ENCODE peak calls at places on chromosome 14, in four cellular contexts. H is lower leg skin, W is AG04450, D is aorta. F is an unnamed sample.

GRCh38 chr14:39431416-39432178 is 636 bp downstream of the FBXO33 start:
- DNase-seq in D (peak; percentile 82), W (no peak), H (peak; percentile 34), F (peak; percentile 49)

GRCh38 chr14:37622231-37622923 is 26.9 kb downstream of the TTC6 start:
- DNase-seq in H (no peak), D (no peak), W (no peak), F (no peak)

GRCh38 chr14:56490379-56490778 is 89.2 kb upstream of the TMEM260 start:
- DNase-seq in D (no peak), H (no peak), W (no peak), F (peak; percentile 17)

GRCh38 chr14:21527320-21527679 is 1.2 kb upstream of the SALL2 start:
- DNase-seq in W (no peak), H (no peak), D (no peak), F (no peak)

GRCh38 chr14:100530270-100531072 is 56.7 kb downstream of the BEGAIN start:
- DNase-seq in D (peak; percentile 38), H (no peak), W (no peak), F (no peak)

GRCh38 chr14:104887623-104888488 is 22.8 kb downstream of the CEP170B start:
- DNase-seq in W (no peak), H (no peak), D (peak; percentile 73), F (peak; percentile 43)

GRCh38 chr14:22002860-22003284 is 329.3 kb upstream of the OR4E1 start:
- DNase-seq in H (no peak), W (no peak), D (no peak), F (peak; percentile 28)

GRCh38 chr14:105398726-105399440 is 545 bp downstream of the TEX22 start:
- DNase-seq in H (no peak), D (no peak), W (no peak), F (no peak)

GRCh38 chr14:79670811-79671210 is 540.5 kb downstream of the DIO2 start:
- DNase-seq in D (no peak), W (no peak), H (no peak), F (no peak)

GRCh38 chr14:80987235-80988032 is 32.0 kb downstream of the TSHR start:
- DNase-seq in W (peak; percentile 47), D (peak; percentile 70), H (peak; percentile 64), F (peak; percentile 56)

GRCh38 chr14:104143071-104143470 is 4.7 kb downstream of the KIF26A start:
- DNase-seq in W (no peak), D (peak; percentile 66), H (no peak), F (no peak)

GRCh38 chr14:64249363-64249762 is 44.8 kb downstream of the ESR2 start:
- DNase-seq in W (no peak), H (no peak), D (no peak), F (no peak)

GRCh38 chr14:97902630-97903029 is 1105.4 kb downstream of the VRK1 start:
- DNase-seq in D (no peak), W (no peak), H (no peak), F (no peak)

GRCh38 chr14:72638021-72638420 is 255.9 kb downstream of the DPF3 start:
- DNase-seq in W (peak; percentile 81), D (no peak), H (no peak), F (no peak)

GRCh38 chr14:61188196-61188595 is 92.9 kb downstream of the TMEM30B start:
- DNase-seq in D (peak; percentile 89), H (peak; percentile 31), W (no peak), F (no peak)

GRCh38 chr14:74594021-74594420 is 18.0 kb downstream of the LTBP2 start:
- DNase-seq in D (no peak), W (no peak), H (no peak), F (no peak)

GRCh38 chr14:71497645-71498086 is 434.6 kb upstream of the RGS6 start:
- DNase-seq in D (no peak), H (no peak), W (peak; percentile 26), F (no peak)

GRCh38 chr14:65070710-65071033 is 31.6 kb downstream of the MAX start:
- DNase-seq in H (no peak), D (no peak), W (no peak), F (no peak)

DNA sequence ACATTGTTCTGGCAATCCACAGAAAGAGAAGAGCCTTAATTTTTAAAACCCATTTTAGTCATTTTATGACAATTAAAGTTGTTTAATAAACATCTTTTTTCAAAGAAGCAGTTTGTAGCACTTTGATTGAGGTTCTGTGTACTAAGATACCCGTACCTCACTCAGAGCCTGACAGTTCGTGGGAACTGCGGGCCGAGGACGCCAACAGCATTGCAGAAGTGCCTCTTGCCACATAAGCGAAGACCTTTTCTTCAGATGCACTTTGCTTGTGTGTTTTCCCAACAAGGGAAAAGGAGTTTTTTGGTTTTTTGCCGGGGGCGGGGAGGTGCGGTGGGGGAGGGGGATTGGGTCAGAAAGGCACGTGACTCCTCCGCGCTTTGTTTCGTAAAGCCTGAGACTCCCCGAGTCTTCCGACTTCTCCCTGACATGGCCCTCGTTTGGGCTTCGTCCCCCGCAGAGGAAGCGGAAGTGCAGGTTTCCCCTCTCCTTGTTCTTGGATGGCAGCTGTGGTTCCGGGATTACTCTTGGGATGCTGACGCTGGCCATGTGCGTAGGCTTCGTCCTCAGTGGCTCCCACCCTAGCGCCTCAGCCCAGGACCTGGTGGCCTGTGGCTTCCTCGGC is 70.8 kb downstream of the WDR20 start:
- DNase-seq in D (peak; percentile 41), W (no peak), H (no peak), F (no peak)
- H3K4me3 ChIP-seq in D (no peak overlapping the region), W (no peak overlapping the region), H (no peak overlapping the region), F (no peak overlapping the region)

DNA sequence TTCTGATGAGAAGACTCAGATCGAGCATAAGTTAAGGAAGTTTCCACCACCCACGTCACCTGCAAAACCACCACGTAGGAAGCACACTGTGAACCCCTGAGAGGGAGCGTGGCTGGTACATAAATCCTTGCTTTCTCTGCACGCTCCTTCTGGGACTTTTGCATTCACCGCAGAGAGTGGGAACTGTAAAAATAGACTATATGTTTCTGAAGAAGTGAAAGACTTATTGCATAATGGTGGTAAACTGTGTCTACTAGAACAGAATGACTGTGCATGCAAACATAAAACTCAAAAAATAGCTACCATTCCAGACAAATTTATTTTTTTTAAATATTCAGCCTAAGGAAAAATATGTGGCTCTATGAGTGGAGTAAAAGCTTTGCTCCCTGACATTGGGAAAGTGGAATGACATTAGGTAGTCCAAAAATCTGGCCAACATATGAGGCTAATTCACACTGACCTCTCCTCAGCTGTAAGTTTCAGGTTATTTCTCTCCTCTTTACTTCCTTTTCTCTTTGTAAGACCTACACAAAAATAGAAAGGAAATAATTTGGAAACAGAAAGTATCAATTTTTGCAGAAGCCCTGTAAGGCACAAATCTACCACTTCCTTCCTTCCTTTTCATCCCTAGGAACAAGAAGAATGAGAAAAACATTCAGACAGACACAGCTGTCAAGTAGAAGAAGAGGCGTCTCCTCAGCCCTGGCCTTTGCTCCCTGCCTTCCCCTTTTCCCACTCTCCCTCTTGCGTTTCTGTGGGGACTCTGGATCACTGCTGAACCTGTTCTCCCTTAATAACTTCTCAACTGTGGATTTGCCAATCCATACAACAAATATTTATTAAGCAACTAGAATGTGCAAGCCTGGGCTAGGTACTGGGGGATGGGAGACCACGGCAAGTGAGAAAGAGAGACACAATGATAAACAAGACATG is 264.3 kb upstream of the FOXN3 start:
- DNase-seq in D (no peak), H (no peak), W (no peak), F (peak; percentile 19)
- H3K4me3 ChIP-seq in D (no peak overlapping the region), H (no peak overlapping the region), W (no peak overlapping the region), F (peak overlapping the region; percentile 40)

DNA sequence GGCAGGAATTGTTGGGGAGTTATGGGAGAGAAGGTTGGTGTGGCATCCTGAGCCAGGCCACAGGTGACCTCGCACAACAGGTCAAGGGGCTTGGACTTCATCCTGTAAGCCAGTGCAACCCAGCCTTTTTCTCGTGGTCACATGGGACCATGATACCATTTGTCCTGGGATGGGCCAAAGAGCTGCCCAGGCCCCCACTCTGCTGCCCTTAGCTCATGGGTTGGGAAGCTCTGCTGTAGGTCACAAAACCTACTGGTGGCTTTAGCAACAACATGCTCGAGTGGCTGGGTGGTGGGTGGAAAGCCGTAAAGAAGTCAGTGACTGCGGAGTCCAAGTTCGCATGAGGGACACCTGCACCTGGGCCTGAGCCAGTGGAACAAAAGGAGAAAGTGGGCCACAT is 4.6 kb downstream of the CLMN start:
- DNase-seq in D (peak; percentile 62), W (no peak), H (no peak), F (no peak)
- H3K4me3 ChIP-seq in D (no peak overlapping the region), W (no peak overlapping the region), H (no peak overlapping the region), F (no peak overlapping the region)

GRCh38 chr14:69005432-69006148 is 26.5 kb upstream of the ACTN1 start:
- DNase-seq in W (peak; percentile 72), D (peak; percentile 94), H (peak; percentile 56), F (no peak)
- H3K4me3 ChIP-seq in W (no peak overlapping the region), D (no peak overlapping the region), H (no peak overlapping the region), F (no peak overlapping the region)

DNA sequence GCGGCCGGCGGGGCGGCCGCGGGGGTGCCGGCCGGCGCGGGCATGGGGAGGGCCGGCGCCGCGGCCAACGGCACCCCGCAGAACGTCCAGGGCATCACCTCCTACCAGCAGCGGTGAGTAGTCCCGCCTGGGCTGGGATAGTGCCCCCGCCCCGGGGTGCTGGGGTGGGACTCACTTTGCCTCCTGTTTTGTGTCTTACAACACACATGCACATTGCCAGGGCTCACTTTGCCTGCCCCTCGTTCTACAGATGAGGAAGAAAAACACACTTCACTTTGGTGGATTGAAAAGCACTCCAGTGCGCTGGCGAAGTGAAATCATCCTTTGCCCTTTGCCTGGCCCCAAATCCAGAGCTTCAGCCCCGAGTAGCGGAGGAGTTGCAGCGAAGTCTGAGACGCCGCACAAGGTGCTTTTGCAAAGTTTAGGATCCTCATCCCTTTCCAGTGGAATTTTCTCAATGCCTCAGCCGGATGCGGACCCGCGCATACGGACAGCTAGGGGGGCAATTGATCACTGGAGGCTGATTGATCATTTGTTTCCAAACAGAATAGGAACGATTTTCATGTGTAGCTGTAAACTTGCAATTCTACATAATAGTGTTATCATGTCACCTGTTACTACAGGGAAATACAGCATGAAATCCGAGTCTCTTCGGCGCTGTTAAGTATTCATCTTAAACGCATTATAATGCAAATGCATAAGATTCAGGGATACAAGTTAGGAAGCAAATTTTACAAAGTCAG is 3.6 kb upstream of the NPAS3 start:
- DNase-seq in D (no peak), H (no peak), W (no peak), F (no peak)
- H3K4me3 ChIP-seq in D (peak overlapping the region; percentile 84), H (no peak overlapping the region), W (peak overlapping the region; percentile 4), F (no peak overlapping the region)

DNA sequence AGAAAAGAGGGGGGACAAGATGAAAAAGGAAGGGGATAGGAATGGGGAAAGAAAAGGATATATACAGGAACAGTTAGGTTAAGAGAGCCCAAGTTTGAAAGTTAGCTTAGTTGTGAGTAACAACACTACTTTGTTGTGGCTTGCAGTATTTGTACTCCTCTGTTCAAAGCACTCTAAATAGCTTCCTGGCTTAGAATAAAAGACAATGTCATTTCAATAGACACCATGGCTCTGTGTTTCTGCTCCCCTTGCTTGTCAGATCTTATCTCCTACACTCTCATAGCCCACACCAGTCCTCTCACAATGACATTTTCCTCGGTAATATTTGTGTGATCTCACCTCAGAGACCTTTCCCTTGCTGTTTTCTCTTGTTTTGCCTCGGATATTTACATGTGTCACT is 418.4 kb downstream of the MDGA2 start:
- DNase-seq in H (no peak), D (no peak), W (no peak), F (no peak)
- H3K4me3 ChIP-seq in H (no peak overlapping the region), D (no peak overlapping the region), W (no peak overlapping the region), F (no peak overlapping the region)

GRCh38 chr14:95318399-95318834 is 1.3 kb downstream of the CLMN start:
- DNase-seq in D (peak; percentile 43), W (no peak), H (no peak), F (no peak)
- H3K4me3 ChIP-seq in D (no peak overlapping the region), W (no peak overlapping the region), H (no peak overlapping the region), F (no peak overlapping the region)

F was measured in CD8-positive, alpha-beta memory T cell.